ENCODE peak calls at places on chromosomes 2 and 18, in seven cellular contexts. I, K, Y, N, R, D and J are unnamed samples.

GRCh38 chr2:190947711-190948251 is 66.2 kb downstream of the STAT1 start:
- DNase-seq in Y (no peak), K (no peak), I (no peak), R (no peak), D (peak), N (peak), J (no peak)

GRCh38 chr2:79716266-79716665 is 203.4 kb downstream of the CTNNA2 start:
- DNase-seq in K (no peak), D (no peak), R (no peak), Y (no peak), I (no peak), N (no peak), J (no peak)

GRCh38 chr18:62790836-62791772 is 75.8 kb downstream of the PHLPP1 start:
- DNase-seq in I (no peak), Y (no peak), K (no peak), D (no peak), R (no peak), N (peak), J (peak)

GRCh38 chr2:201203916-201204654 is 21.1 kb downstream of the CASP10 start:
- DNase-seq in R (no peak), N (peak), Y (no peak), K (no peak), D (no peak), I (no peak), J (no peak)

GRCh38 chr2:166092889-166093288 is 34.9 kb downstream of the SCN1A start:
- DNase-seq in Y (no peak), I (no peak), D (peak), K (no peak), N (no peak), R (no peak), J (no peak)

GRCh38 chr2:174235680-174236079 is 12.7 kb downstream of the OLA1 start:
- DNase-seq in N (no peak), Y (no peak), I (no peak), D (no peak), K (no peak), R (no peak), J (no peak)

GRCh38 chr18:36672437-36673344 is 156.1 kb downstream of the TPGS2 start:
- DNase-seq in Y (no peak), I (no peak), K (no peak), R (peak), N (peak), D (peak), J (no peak)

GRCh38 chr18:8367217-8367988 is 241.8 kb upstream of the RAB12 start:
- DNase-seq in D (no peak), I (peak), K (no peak), R (peak), N (no peak), Y (no peak), J (peak)

GRCh38 chr18:35136248-35136647 is 95.0 kb downstream of the MAPRE2 start:
- DNase-seq in R (no peak), N (no peak), Y (no peak), K (no peak), I (no peak), D (no peak), J (no peak)

GRCh38 chr2:216658702-216659231 is 25.5 kb downstream of the IGFBP2 start:
- DNase-seq in Y (no peak), R (no peak), I (no peak), D (no peak), N (no peak), K (no peak), J (no peak)

GRCh38 chr2:66872056-66872821 is 437.3 kb downstream of the MEIS1 start:
- DNase-seq in R (no peak), I (no peak), K (no peak), D (no peak), Y (no peak), N (peak), J (no peak)

GRCh38 chr2:216690451-216691209 is 4.7 kb downstream of the IGFBP5 start:
- DNase-seq in R (no peak), I (no peak), D (no peak), N (peak), Y (no peak), K (no peak), J (no peak)

GRCh38 chr18:61322265-61322873 is 10.9 kb upstream of the CDH20 start:
- DNase-seq in K (no peak), N (peak), R (no peak), D (peak), I (peak), Y (no peak), J (peak)